ENCODE peak calls at places on chromosome 12, in six cellular contexts. A is mucosa of descending colon, F is tibial artery, O is GM06990, H is GM23338, P is lower leg skin. G is an unnamed sample.

GRCh38 chr12:121538699-121539061 is 42.1 kb downstream of the KDM2B start:
- DNase-seq in A (peak; percentile 72), F (no peak), O (peak; percentile 44), H (peak; percentile 72), P (no peak), G (no peak)

GRCh38 chr12:124767075-124767821 is 96.4 kb downstream of the SCARB1 start:
- DNase-seq in A (peak; percentile 84), F (peak; percentile 66), O (peak; percentile 86), H (peak; percentile 76), P (peak; percentile 96), G (peak; percentile 69)

GRCh38 chr12:131832393-131833231 is 4.4 kb downstream of the MMP17 start:
- DNase-seq in A (peak; percentile 60), F (peak; percentile 60), O (no peak), H (no peak), P (no peak), G (no peak)

GRCh38 chr12:42507031-42507430 is 82.5 kb downstream of the PRICKLE1 start:
- DNase-seq in A (no peak), F (no peak), O (no peak), H (no peak), P (no peak), G (no peak)

GRCh38 chr12:106128526-106129430 is 10.0 kb downstream of the NUAK1 start:
- DNase-seq in A (no peak), F (no peak), O (no peak), H (peak; percentile 49), P (peak; percentile 75), G (no peak)

GRCh38 chr12:126747530-126748149 is 1519.3 kb upstream of the TMEM132C start:
- DNase-seq in A (no peak), F (no peak), O (no peak), H (peak; percentile 40), P (no peak), G (peak; percentile 16)

GRCh38 chr12:98653866-98654493 is 8.9 kb downstream of the APAF1 start:
- DNase-seq in A (no peak), F (no peak), O (no peak), H (peak; percentile 72), P (no peak), G (peak; percentile 49)

GRCh38 chr12:114751712-114752111 is 67.7 kb upstream of the TBX3 start:
- DNase-seq in A (no peak), F (no peak), O (no peak), H (peak; percentile 67), P (no peak), G (no peak)

GRCh38 chr12:61758661-61759060 is 501.5 kb upstream of the USP15 start:
- DNase-seq in A (no peak), F (no peak), O (no peak), H (no peak), P (no peak), G (no peak)

GRCh38 chr12:57840701-57841100 is 5.8 kb downstream of the CTDSP2 start:
- DNase-seq in A (no peak), F (no peak), O (no peak), H (no peak), P (no peak), G (no peak)

GRCh38 chr12:95605087-95605486 is 53.8 kb upstream of the USP44 start:
- DNase-seq in A (no peak), F (no peak), O (no peak), H (no peak), P (no peak), G (no peak)

GRCh38 chr12:94948232-94948810 is 55.2 kb downstream of the NDUFA12 start:
- DNase-seq in A (no peak), F (no peak), O (no peak), H (no peak), P (no peak), G (no peak)

GRCh38 chr12:69002969-69003368 is 70.0 kb upstream of the CPM start:
- DNase-seq in A (no peak), F (no peak), O (no peak), H (no peak), P (no peak), G (no peak)

GRCh38 chr12:69007858-69008314 is 74.9 kb upstream of the CPM start:
- DNase-seq in A (no peak), F (no peak), O (no peak), H (no peak), P (no peak), G (no peak)

GRCh38 chr12:69008510-69008909 is 75.5 kb upstream of the CPM start:
- DNase-seq in A (no peak), F (no peak), O (no peak), H (no peak), P (no peak), G (no peak)

GRCh38 chr12:69007166-69007857 is 74.3 kb upstream of the CPM start:
- DNase-seq in A (no peak), F (no peak), O (no peak), H (peak; percentile 35), P (no peak), G (no peak)
- H3K4me3 ChIP-seq in A (no peak overlapping the region), F (no peak overlapping the region), O (no peak overlapping the region), H (peak overlapping the region; percentile 27), P (no peak overlapping the region), G (no peak overlapping the region)

GRCh38 chr12:56728139-56728861 is 3.2 kb upstream of the NACA start:
- DNase-seq in A (no peak), F (no peak), O (no peak), H (no peak), P (peak; percentile 50), G (no peak)
- H3K4me3 ChIP-seq in A (no peak overlapping the region), F (no peak overlapping the region), O (no peak overlapping the region), H (no peak overlapping the region), P (no peak overlapping the region), G (no peak overlapping the region)

GRCh38 chr12:117363263-117363662 is 1.8 kb upstream of the NOS1 start:
- DNase-seq in A (no peak), F (no peak), O (no peak), H (peak; percentile 13), P (no peak), G (no peak)
- H3K4me3 ChIP-seq in A (no peak overlapping the region), F (no peak overlapping the region), O (no peak overlapping the region), H (no peak overlapping the region), P (no peak overlapping the region), G (no peak overlapping the region)

DNA sequence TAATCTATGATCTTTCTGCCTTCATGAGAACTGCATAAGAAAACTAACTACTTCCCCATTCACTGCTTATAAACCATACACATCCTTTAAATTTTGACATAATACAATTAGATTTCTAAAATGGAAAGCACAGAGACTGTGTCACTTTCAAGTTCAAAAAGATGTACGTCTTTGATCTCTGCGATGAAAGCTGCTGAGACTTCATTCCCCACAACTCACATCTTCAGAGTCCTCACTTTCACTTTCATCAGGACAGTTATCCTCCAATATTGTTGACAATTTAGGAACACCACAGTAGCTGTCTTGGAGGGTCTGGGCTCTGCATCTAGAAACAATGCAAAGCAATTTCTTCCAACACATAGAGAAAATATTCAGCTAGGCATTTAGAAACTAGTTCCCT is 47.9 kb upstream of the KCNC2 start:
- DNase-seq in A (no peak), F (no peak), O (no peak), H (no peak), P (no peak), G (peak; percentile 82)
- H3K4me3 ChIP-seq in A (no peak overlapping the region), F (no peak overlapping the region), O (no peak overlapping the region), H (no peak overlapping the region), P (no peak overlapping the region), G (no peak overlapping the region)

GRCh38 chr12:19941096-19941495 is 427.2 kb upstream of the PDE3A start:
- DNase-seq in A (no peak), F (no peak), O (no peak), H (no peak), P (no peak), G (no peak)

GRCh38 chr12:19951664-19952063 is 416.7 kb upstream of the PDE3A start:
- DNase-seq in A (no peak), F (no peak), O (no peak), H (no peak), P (no peak), G (no peak)

GRCh38 chr12:19945559-19946485 is 422.5 kb upstream of the PDE3A start:
- DNase-seq in A (no peak), F (no peak), O (no peak), H (no peak), P (no peak), G (no peak)

GRCh38 chr12:19946549-19946948 is 421.8 kb upstream of the PDE3A start:
- DNase-seq in A (no peak), F (no peak), O (no peak), H (no peak), P (no peak), G (no peak)
- H3K4me3 ChIP-seq in A (no peak overlapping the region), F (peak overlapping the region; percentile 23), O (no peak overlapping the region), H (no peak overlapping the region), P (no peak overlapping the region), G (no peak overlapping the region)

DNA sequence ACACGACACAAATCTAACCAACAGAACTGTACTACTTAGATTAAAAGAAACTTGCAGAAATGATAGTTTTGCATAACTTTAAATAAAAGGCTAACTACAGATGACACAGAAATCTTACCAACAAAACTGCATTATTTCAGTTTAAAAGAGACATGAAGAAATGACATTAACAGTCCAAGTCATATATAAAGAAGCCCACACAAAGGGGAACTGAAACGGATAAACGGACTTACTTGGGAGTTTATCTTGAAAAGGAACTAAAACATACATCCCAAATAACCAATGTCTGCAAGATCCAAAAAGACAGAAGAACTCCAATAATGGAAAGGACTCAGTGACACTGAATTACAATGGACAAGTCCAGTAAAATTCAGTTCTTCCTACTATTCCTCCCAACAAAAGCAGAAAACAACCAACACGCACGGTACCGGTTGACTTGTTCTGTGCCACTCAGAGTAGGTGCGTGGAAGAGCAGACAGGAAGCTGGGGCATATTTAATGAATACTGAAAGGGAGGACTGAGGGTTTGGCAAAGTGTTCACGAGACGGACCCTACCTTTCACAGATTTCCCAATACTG is 759 bp downstream of the CPM start:
- DNase-seq in A (no peak), F (no peak), O (no peak), H (no peak), P (no peak), G (no peak)
- H3K4me3 ChIP-seq in A (peak overlapping the region; percentile 58), F (peak overlapping the region; percentile 57), O (peak overlapping the region; percentile 55), H (peak overlapping the region; percentile 60), P (peak overlapping the region; percentile 56), G (no peak overlapping the region)

GRCh38 chr12:27143676-27144075 is 61.3 kb upstream of the C12orf71 start:
- DNase-seq in A (no peak), F (no peak), O (no peak), H (no peak), P (no peak), G (no peak)
- H3K4me3 ChIP-seq in A (no peak overlapping the region), F (no peak overlapping the region), O (no peak overlapping the region), H (no peak overlapping the region), P (no peak overlapping the region), G (no peak overlapping the region)